ENCODE peak calls at places on chromosome 4, in seven cellular contexts. L, H, Y, D, C, N and Q are unnamed samples.

GRCh38 chr4:182749768-182750167 is 167.4 kb downstream of the DCTD start:
- DNase-seq in D (no peak), C (no peak), H (no peak), L (no peak), Y (no peak), N (peak), Q (no peak)

GRCh38 chr4:123168812-123169211 is 227.8 kb upstream of the SPRY1 start:
- DNase-seq in D (no peak), Y (no peak), N (peak), L (no peak), C (no peak), H (no peak), Q (peak)

GRCh38 chr4:84384801-84385582 is 114.1 kb downstream of the NKX6-1 start:
- DNase-seq in C (no peak), L (no peak), D (no peak), Y (no peak), N (no peak), H (no peak), Q (no peak)

GRCh38 chr4:182577411-182577810 is 334.2 kb downstream of the TENM3 start:
- DNase-seq in C (no peak), D (no peak), L (no peak), H (no peak), Y (no peak), N (no peak), Q (no peak)

GRCh38 chr4:114078636-114079035 is 99.2 kb upstream of the ARSJ start:
- DNase-seq in N (no peak), D (no peak), Y (no peak), L (no peak), H (no peak), C (no peak), Q (no peak)

GRCh38 chr4:117983541-117984451 is 50.5 kb upstream of the NDST3 start:
- DNase-seq in N (peak), C (no peak), Y (no peak), H (no peak), L (no peak), D (peak), Q (no peak)

GRCh38 chr4:78612398-78613005 is 60.9 kb downstream of the ANXA3 start:
- DNase-seq in Y (no peak), D (no peak), C (no peak), L (no peak), N (peak), H (no peak), Q (peak)

GRCh38 chr4:2939383-2940243 is 23.6 kb downstream of the NOP14 start:
- DNase-seq in N (no peak), D (no peak), H (peak), L (no peak), Y (no peak), C (no peak), Q (no peak)

GRCh38 chr4:71711985-71712348 is 71.9 kb downstream of the GC start:
- DNase-seq in Y (no peak), L (no peak), C (no peak), D (no peak), N (peak), H (no peak), Q (no peak)